ENCODE peak calls at places on chromosomes 6 and 20, in nine cellular contexts. One of them, this sample, is unnamed.

GRCh38 chr6:5108536-5108935 is 23.4 kb downstream of the PPP1R3G start:
- ATAC-seq in activated CD4-positive, alpha-beta T cell treated with anti-CD3 and anti-CD28 coated beads for 36 hours: no peak
- ATAC-seq in pancreas: no peak
- ATAC-seq in HCT116: no peak
- ATAC-seq in sciatic nerve: no peak
- ATAC-seq in aorta: no peak
- ATAC-seq in lung: no peak
- ATAC-seq in central memory CD8-positive, alpha-beta T cell: no peak
- ATAC-seq in left ventricle myocardium superior: peak
- ATAC-seq in this sample: no peak

GRCh38 chr6:167985205-167985604 is 12.3 kb upstream of the KIF25 start:
- ATAC-seq in activated CD4-positive, alpha-beta T cell treated with anti-CD3 and anti-CD28 coated beads for 36 hours: no peak
- ATAC-seq in pancreas: no peak
- ATAC-seq in HCT116: no peak
- ATAC-seq in sciatic nerve: no peak
- ATAC-seq in aorta: no peak
- ATAC-seq in lung: no peak
- ATAC-seq in central memory CD8-positive, alpha-beta T cell: no peak
- ATAC-seq in left ventricle myocardium superior: no peak
- ATAC-seq in this sample: no peak

GRCh38 chr6:41033776-41034175 is 5.2 kb downstream of the UNC5CL start:
- ATAC-seq in activated CD4-positive, alpha-beta T cell treated with anti-CD3 and anti-CD28 coated beads for 36 hours: no peak
- ATAC-seq in pancreas: no peak
- ATAC-seq in HCT116: no peak
- ATAC-seq in sciatic nerve: no peak
- ATAC-seq in aorta: no peak
- ATAC-seq in lung: no peak
- ATAC-seq in central memory CD8-positive, alpha-beta T cell: no peak
- ATAC-seq in left ventricle myocardium superior: no peak
- ATAC-seq in this sample: no peak

GRCh38 chr6:3643921-3644320 is 107.6 kb downstream of the PXDC1 start:
- ATAC-seq in activated CD4-positive, alpha-beta T cell treated with anti-CD3 and anti-CD28 coated beads for 36 hours: no peak
- ATAC-seq in pancreas: no peak
- ATAC-seq in HCT116: no peak
- ATAC-seq in sciatic nerve: no peak
- ATAC-seq in aorta: no peak
- ATAC-seq in lung: no peak
- ATAC-seq in central memory CD8-positive, alpha-beta T cell: no peak
- ATAC-seq in left ventricle myocardium superior: no peak
- ATAC-seq in this sample: no peak

GRCh38 chr6:67897998-67898607 is 737.0 kb upstream of the ADGRB3 start:
- ATAC-seq in activated CD4-positive, alpha-beta T cell treated with anti-CD3 and anti-CD28 coated beads for 36 hours: no peak
- ATAC-seq in pancreas: no peak
- ATAC-seq in HCT116: no peak
- ATAC-seq in sciatic nerve: no peak
- ATAC-seq in aorta: no peak
- ATAC-seq in lung: no peak
- ATAC-seq in central memory CD8-positive, alpha-beta T cell: no peak
- ATAC-seq in left ventricle myocardium superior: no peak
- ATAC-seq in this sample: no peak

GRCh38 chr6:163085426-163085825 is 329.1 kb upstream of the QKI start:
- ATAC-seq in activated CD4-positive, alpha-beta T cell treated with anti-CD3 and anti-CD28 coated beads for 36 hours: no peak
- ATAC-seq in pancreas: no peak
- ATAC-seq in HCT116: no peak
- ATAC-seq in sciatic nerve: no peak
- ATAC-seq in aorta: no peak
- ATAC-seq in lung: no peak
- ATAC-seq in central memory CD8-positive, alpha-beta T cell: no peak
- ATAC-seq in left ventricle myocardium superior: peak
- ATAC-seq in this sample: no peak

GRCh38 chr6:153357391-153357790 is 226.3 kb upstream of the RGS17 start:
- ATAC-seq in activated CD4-positive, alpha-beta T cell treated with anti-CD3 and anti-CD28 coated beads for 36 hours: no peak
- ATAC-seq in pancreas: no peak
- ATAC-seq in HCT116: no peak
- ATAC-seq in sciatic nerve: no peak
- ATAC-seq in aorta: no peak
- ATAC-seq in lung: no peak
- ATAC-seq in central memory CD8-positive, alpha-beta T cell: no peak
- ATAC-seq in left ventricle myocardium superior: no peak
- ATAC-seq in this sample: no peak

GRCh38 chr6:3206339-3207015 is 21.0 kb downstream of the TUBB2B start:
- ATAC-seq in activated CD4-positive, alpha-beta T cell treated with anti-CD3 and anti-CD28 coated beads for 36 hours: no peak
- ATAC-seq in pancreas: no peak
- ATAC-seq in HCT116: no peak
- ATAC-seq in sciatic nerve: no peak
- ATAC-seq in aorta: no peak
- ATAC-seq in lung: no peak
- ATAC-seq in central memory CD8-positive, alpha-beta T cell: no peak
- ATAC-seq in left ventricle myocardium superior: no peak
- ATAC-seq in this sample: no peak

GRCh38 chr6:139640453-139640852 is 266.0 kb upstream of the CITED2 start:
- ATAC-seq in activated CD4-positive, alpha-beta T cell treated with anti-CD3 and anti-CD28 coated beads for 36 hours: no peak
- ATAC-seq in pancreas: no peak
- ATAC-seq in HCT116: no peak
- ATAC-seq in sciatic nerve: no peak
- ATAC-seq in aorta: no peak
- ATAC-seq in lung: no peak
- ATAC-seq in central memory CD8-positive, alpha-beta T cell: no peak
- ATAC-seq in left ventricle myocardium superior: no peak
- ATAC-seq in this sample: no peak

GRCh38 chr20:62892348-62893304 is 31.0 kb upstream of the TCFL5 start:
- ATAC-seq in activated CD4-positive, alpha-beta T cell treated with anti-CD3 and anti-CD28 coated beads for 36 hours: peak
- ATAC-seq in pancreas: no peak
- ATAC-seq in HCT116: no peak
- ATAC-seq in sciatic nerve: no peak
- ATAC-seq in aorta: no peak
- ATAC-seq in lung: no peak
- ATAC-seq in central memory CD8-positive, alpha-beta T cell: no peak
- ATAC-seq in left ventricle myocardium superior: no peak
- ATAC-seq in this sample: no peak

GRCh38 chr6:11460837-11461661 is 76.5 kb upstream of the TMEM170B start:
- ATAC-seq in activated CD4-positive, alpha-beta T cell treated with anti-CD3 and anti-CD28 coated beads for 36 hours: peak
- ATAC-seq in pancreas: no peak
- ATAC-seq in HCT116: no peak
- ATAC-seq in sciatic nerve: no peak
- ATAC-seq in aorta: no peak
- ATAC-seq in lung: peak
- ATAC-seq in central memory CD8-positive, alpha-beta T cell: peak
- ATAC-seq in left ventricle myocardium superior: no peak
- ATAC-seq in this sample: no peak

GRCh38 chr6:45209762-45210161 is 118.4 kb upstream of the RUNX2 start:
- ATAC-seq in activated CD4-positive, alpha-beta T cell treated with anti-CD3 and anti-CD28 coated beads for 36 hours: peak
- ATAC-seq in pancreas: no peak
- ATAC-seq in HCT116: no peak
- ATAC-seq in sciatic nerve: no peak
- ATAC-seq in aorta: no peak
- ATAC-seq in lung: no peak
- ATAC-seq in central memory CD8-positive, alpha-beta T cell: no peak
- ATAC-seq in left ventricle myocardium superior: no peak
- ATAC-seq in this sample: no peak

GRCh38 chr6:11366183-11366933 is 133.9 kb upstream of the NEDD9 start:
- ATAC-seq in activated CD4-positive, alpha-beta T cell treated with anti-CD3 and anti-CD28 coated beads for 36 hours: peak
- ATAC-seq in pancreas: no peak
- ATAC-seq in HCT116: no peak
- ATAC-seq in sciatic nerve: no peak
- ATAC-seq in aorta: no peak
- ATAC-seq in lung: no peak
- ATAC-seq in central memory CD8-positive, alpha-beta T cell: peak
- ATAC-seq in left ventricle myocardium superior: no peak
- ATAC-seq in this sample: no peak

GRCh38 chr6:166849762-166850181 is 106.6 kb downstream of the RNASET2 start:
- ATAC-seq in activated CD4-positive, alpha-beta T cell treated with anti-CD3 and anti-CD28 coated beads for 36 hours: no peak
- ATAC-seq in pancreas: no peak
- ATAC-seq in HCT116: no peak
- ATAC-seq in sciatic nerve: no peak
- ATAC-seq in aorta: no peak
- ATAC-seq in lung: no peak
- ATAC-seq in central memory CD8-positive, alpha-beta T cell: no peak
- ATAC-seq in left ventricle myocardium superior: no peak
- ATAC-seq in this sample: no peak

GRCh38 chr20:41233976-41234514 is 83.5 kb downstream of the ZHX3 start:
- ATAC-seq in activated CD4-positive, alpha-beta T cell treated with anti-CD3 and anti-CD28 coated beads for 36 hours: no peak
- ATAC-seq in pancreas: no peak
- ATAC-seq in HCT116: no peak
- ATAC-seq in sciatic nerve: no peak
- ATAC-seq in aorta: no peak
- ATAC-seq in lung: no peak
- ATAC-seq in central memory CD8-positive, alpha-beta T cell: no peak
- ATAC-seq in left ventricle myocardium superior: no peak
- ATAC-seq in this sample: no peak

GRCh38 chr6:150687508-150687907 is 87.8 kb downstream of the PLEKHG1 start:
- ATAC-seq in activated CD4-positive, alpha-beta T cell treated with anti-CD3 and anti-CD28 coated beads for 36 hours: no peak
- ATAC-seq in pancreas: no peak
- ATAC-seq in HCT116: no peak
- ATAC-seq in sciatic nerve: peak
- ATAC-seq in aorta: peak
- ATAC-seq in lung: no peak
- ATAC-seq in central memory CD8-positive, alpha-beta T cell: no peak
- ATAC-seq in left ventricle myocardium superior: peak
- ATAC-seq in this sample: peak

GRCh38 chr20:17614176-17614811 is 44.4 kb downstream of the DSTN start:
- ATAC-seq in activated CD4-positive, alpha-beta T cell treated with anti-CD3 and anti-CD28 coated beads for 36 hours: no peak
- ATAC-seq in pancreas: peak
- ATAC-seq in HCT116: no peak
- ATAC-seq in sciatic nerve: peak
- ATAC-seq in aorta: peak
- ATAC-seq in lung: no peak
- ATAC-seq in central memory CD8-positive, alpha-beta T cell: no peak
- ATAC-seq in left ventricle myocardium superior: peak
- ATAC-seq in this sample: peak

GRCh38 chr6:153856929-153857376 is 182.1 kb upstream of the OPRM1 start:
- ATAC-seq in activated CD4-positive, alpha-beta T cell treated with anti-CD3 and anti-CD28 coated beads for 36 hours: no peak
- ATAC-seq in pancreas: no peak
- ATAC-seq in HCT116: no peak
- ATAC-seq in sciatic nerve: no peak
- ATAC-seq in aorta: no peak
- ATAC-seq in lung: no peak
- ATAC-seq in central memory CD8-positive, alpha-beta T cell: no peak
- ATAC-seq in left ventricle myocardium superior: no peak
- ATAC-seq in this sample: no peak

GRCh38 chr6:157144861-157145260 is 178.5 kb downstream of the TMEM242 start:
- ATAC-seq in activated CD4-positive, alpha-beta T cell treated with anti-CD3 and anti-CD28 coated beads for 36 hours: no peak
- ATAC-seq in pancreas: no peak
- ATAC-seq in HCT116: no peak
- ATAC-seq in sciatic nerve: peak
- ATAC-seq in aorta: no peak
- ATAC-seq in lung: no peak
- ATAC-seq in central memory CD8-positive, alpha-beta T cell: no peak
- ATAC-seq in left ventricle myocardium superior: no peak
- ATAC-seq in this sample: no peak

GRCh38 chr6:105433723-105434122 is 30.8 kb upstream of the PREP start:
- ATAC-seq in activated CD4-positive, alpha-beta T cell treated with anti-CD3 and anti-CD28 coated beads for 36 hours: no peak
- ATAC-seq in pancreas: no peak
- ATAC-seq in HCT116: no peak
- ATAC-seq in sciatic nerve: no peak
- ATAC-seq in aorta: no peak
- ATAC-seq in lung: no peak
- ATAC-seq in central memory CD8-positive, alpha-beta T cell: no peak
- ATAC-seq in left ventricle myocardium superior: no peak
- ATAC-seq in this sample: no peak

GRCh38 chr6:85484941-85485340 is 35.1 kb downstream of the NT5E start:
- ATAC-seq in activated CD4-positive, alpha-beta T cell treated with anti-CD3 and anti-CD28 coated beads for 36 hours: no peak
- ATAC-seq in pancreas: no peak
- ATAC-seq in HCT116: no peak
- ATAC-seq in sciatic nerve: no peak
- ATAC-seq in aorta: no peak
- ATAC-seq in lung: no peak
- ATAC-seq in central memory CD8-positive, alpha-beta T cell: no peak
- ATAC-seq in left ventricle myocardium superior: no peak
- ATAC-seq in this sample: no peak

GRCh38 chr6:47034421-47034820 is 7.7 kb downstream of the ADGRF1 start:
- ATAC-seq in activated CD4-positive, alpha-beta T cell treated with anti-CD3 and anti-CD28 coated beads for 36 hours: no peak
- ATAC-seq in pancreas: no peak
- ATAC-seq in HCT116: peak
- ATAC-seq in sciatic nerve: no peak
- ATAC-seq in aorta: no peak
- ATAC-seq in lung: no peak
- ATAC-seq in central memory CD8-positive, alpha-beta T cell: no peak
- ATAC-seq in left ventricle myocardium superior: no peak
- ATAC-seq in this sample: no peak

GRCh38 chr6:56744528-56744927 is 101.8 kb upstream of the DST start:
- ATAC-seq in activated CD4-positive, alpha-beta T cell treated with anti-CD3 and anti-CD28 coated beads for 36 hours: no peak
- ATAC-seq in pancreas: no peak
- ATAC-seq in HCT116: no peak
- ATAC-seq in sciatic nerve: no peak
- ATAC-seq in aorta: no peak
- ATAC-seq in lung: no peak
- ATAC-seq in central memory CD8-positive, alpha-beta T cell: no peak
- ATAC-seq in left ventricle myocardium superior: peak
- ATAC-seq in this sample: no peak

GRCh38 chr20:39446397-39446796 is 484.3 kb downstream of the DHX35 start:
- ATAC-seq in activated CD4-positive, alpha-beta T cell treated with anti-CD3 and anti-CD28 coated beads for 36 hours: no peak
- ATAC-seq in pancreas: no peak
- ATAC-seq in HCT116: no peak
- ATAC-seq in sciatic nerve: no peak
- ATAC-seq in aorta: no peak
- ATAC-seq in lung: no peak
- ATAC-seq in central memory CD8-positive, alpha-beta T cell: no peak
- ATAC-seq in left ventricle myocardium superior: no peak
- ATAC-seq in this sample: no peak

GRCh38 chr6:20892365-20892764 is 358.1 kb downstream of the CDKAL1 start:
- ATAC-seq in activated CD4-positive, alpha-beta T cell treated with anti-CD3 and anti-CD28 coated beads for 36 hours: no peak
- ATAC-seq in pancreas: no peak
- ATAC-seq in HCT116: no peak
- ATAC-seq in sciatic nerve: no peak
- ATAC-seq in aorta: no peak
- ATAC-seq in lung: no peak
- ATAC-seq in central memory CD8-positive, alpha-beta T cell: no peak
- ATAC-seq in left ventricle myocardium superior: no peak
- ATAC-seq in this sample: no peak

GRCh38 chr6:135722679-135723078 is 128.8 kb upstream of the PDE7B start:
- ATAC-seq in activated CD4-positive, alpha-beta T cell treated with anti-CD3 and anti-CD28 coated beads for 36 hours: peak
- ATAC-seq in pancreas: peak
- ATAC-seq in HCT116: peak
- ATAC-seq in sciatic nerve: no peak
- ATAC-seq in aorta: no peak
- ATAC-seq in lung: peak
- ATAC-seq in central memory CD8-positive, alpha-beta T cell: no peak
- ATAC-seq in left ventricle myocardium superior: no peak
- ATAC-seq in this sample: no peak

GRCh38 chr6:159127701-159128100 is 41.5 kb upstream of the FNDC1 start:
- ATAC-seq in activated CD4-positive, alpha-beta T cell treated with anti-CD3 and anti-CD28 coated beads for 36 hours: no peak
- ATAC-seq in pancreas: no peak
- ATAC-seq in HCT116: no peak
- ATAC-seq in sciatic nerve: no peak
- ATAC-seq in aorta: no peak
- ATAC-seq in lung: no peak
- ATAC-seq in central memory CD8-positive, alpha-beta T cell: no peak
- ATAC-seq in left ventricle myocardium superior: no peak
- ATAC-seq in this sample: no peak

GRCh38 chr6:106997392-106998257 is 23.1 kb upstream of the CD24 start:
- ATAC-seq in activated CD4-positive, alpha-beta T cell treated with anti-CD3 and anti-CD28 coated beads for 36 hours: peak
- ATAC-seq in pancreas: peak
- ATAC-seq in HCT116: peak
- ATAC-seq in sciatic nerve: no peak
- ATAC-seq in aorta: peak
- ATAC-seq in lung: no peak
- ATAC-seq in central memory CD8-positive, alpha-beta T cell: no peak
- ATAC-seq in left ventricle myocardium superior: no peak
- ATAC-seq in this sample: no peak

GRCh38 chr6:90898763-90899162 is 311.9 kb upstream of the MAP3K7 start:
- ATAC-seq in activated CD4-positive, alpha-beta T cell treated with anti-CD3 and anti-CD28 coated beads for 36 hours: no peak
- ATAC-seq in pancreas: no peak
- ATAC-seq in HCT116: no peak
- ATAC-seq in sciatic nerve: no peak
- ATAC-seq in aorta: no peak
- ATAC-seq in lung: no peak
- ATAC-seq in central memory CD8-positive, alpha-beta T cell: no peak
- ATAC-seq in left ventricle myocardium superior: no peak
- ATAC-seq in this sample: no peak

This sample was measured in gastroesophageal sphincter.